ENCODE peak calls at places on chromosomes 16 and 17, in ten cellular contexts. L is foreskin fibroblast; Y is bronchial epithelial cell; V is CD4-positive, CD25-positive, alpha-beta regulatory T cell; H is NCI-H1417; N is stimulated activated CD8-positive, alpha-beta memory T cell treated with anti-CD3 and anti-CD28 coated beads, Interleukin-4, amount 100 ng/mL, for 24 hours; T is NCI-H748 treated with DMSO at 0.1 percent for 48 hours; X is GM18507; G is left ventricle myocardium inferior; Q is CD8-positive, alpha-beta T cell. F is an unnamed sample.

GRCh38 chr16:51888534-51888933 is 658.4 kb downstream of the TOX3 start:
- DNase-seq in L (peak; percentile 29), Y (peak; percentile 21), V (no peak), H (no peak), N (no peak), T (no peak), X (no peak), G (no peak), Q (no peak), F (no peak)

GRCh38 chr17:4908711-4909496 is 6.0 kb upstream of the CHRNE start:
- DNase-seq in L (peak; percentile 98), Y (peak; percentile 91), V (peak; percentile 77), H (peak; percentile 86), N (no peak), T (peak; percentile 68), X (peak; percentile 67), G (peak; percentile 92), Q (peak; percentile 59), F (peak; percentile 90)

GRCh38 chr16:55663770-55664677 is 8.2 kb downstream of the SLC6A2 start:
- DNase-seq in L (no peak), Y (peak; percentile 93), V (no peak), H (no peak), N (no peak), T (no peak), X (no peak), G (no peak), Q (no peak), F (peak; percentile 52)

GRCh38 chr16:68490829-68491575 is 42.7 kb upstream of the SMPD3 start:
- DNase-seq in L (peak; percentile 46), Y (peak; percentile 96), V (no peak), H (peak; percentile 74), N (no peak), T (no peak), X (no peak), G (no peak), Q (no peak), F (peak; percentile 55)

GRCh38 chr17:19753049-19753444 is 4.9 kb upstream of the ALDH3A1 start:
- DNase-seq in L (peak; percentile 81), Y (peak; percentile 93), V (no peak), H (peak; percentile 9), N (no peak), T (no peak), X (no peak), G (peak; percentile 55), Q (no peak), F (peak; percentile 65)

GRCh38 chr17:59668816-59669215 is 38.4 kb downstream of the PTRH2 start:
- DNase-seq in L (peak; percentile 90), Y (peak; percentile 82), V (no peak), H (no peak), N (no peak), T (no peak), X (no peak), G (no peak), Q (no peak), F (peak; percentile 89)

GRCh38 chr16:66359012-66359411 is 7.5 kb upstream of the CDH5 start:
- DNase-seq in L (no peak), Y (peak; percentile 89), V (no peak), H (no peak), N (no peak), T (no peak), X (no peak), G (no peak), Q (no peak), F (no peak)

GRCh38 chr17:27569884-27570577 is 61.0 kb upstream of the LGALS9 start:
- DNase-seq in L (no peak), Y (no peak), V (no peak), H (no peak), N (no peak), T (no peak), X (no peak), G (no peak), Q (no peak), F (no peak)

GRCh38 chr16:54846761-54847160 is 83.9 kb upstream of the IRX5 start:
- DNase-seq in L (no peak), Y (peak; percentile 98), V (no peak), H (peak; percentile 71), N (no peak), T (no peak), X (no peak), G (no peak), Q (no peak), F (no peak)

GRCh38 chr16:82358601-82359221 is 188.7 kb upstream of the MPHOSPH6 start:
- DNase-seq in L (no peak), Y (peak; percentile 21), V (no peak), H (no peak), N (no peak), T (no peak), X (no peak), G (no peak), Q (no peak), F (no peak)

GRCh38 chr17:41528959-41529353 is 848 bp upstream of the KRT19 start:
- DNase-seq in L (no peak), Y (no peak), V (no peak), H (peak; percentile 61), N (no peak), T (peak; percentile 59), X (no peak), G (no peak), Q (no peak), F (no peak)

GRCh38 chr16:82504811-82505210 is 122.0 kb upstream of the CDH13 start:
- DNase-seq in L (no peak), Y (no peak), V (no peak), H (no peak), N (no peak), T (no peak), X (no peak), G (no peak), Q (no peak), F (no peak)

GRCh38 chr17:1644493-1645206 is 882 bp downstream of the SCARF1 start:
- DNase-seq in L (peak; percentile 34), Y (peak; percentile 77), V (no peak), H (no peak), N (no peak), T (no peak), X (no peak), G (no peak), Q (no peak), F (peak; percentile 33)

GRCh38 chr17:68134046-68134637 is 98.6 kb downstream of the KPNA2 start:
- DNase-seq in L (no peak), Y (no peak), V (no peak), H (no peak), N (no peak), T (no peak), X (no peak), G (no peak), Q (no peak), F (no peak)

GRCh38 chr17:82055023-82055964 is 3.6 kb downstream of the GPS1 start:
- DNase-seq in L (no peak), Y (no peak), V (no peak), H (no peak), N (no peak), T (no peak), X (no peak), G (no peak), Q (no peak), F (no peak)

GRCh38 chr17:50424246-50425000 is 1.6 kb upstream of the ACSF2 start:
- DNase-seq in L (no peak), Y (no peak), V (no peak), H (no peak), N (no peak), T (no peak), X (no peak), G (no peak), Q (no peak), F (no peak)

GRCh38 chr17:21043296-21044232 is 753 bp upstream of the USP22 start:
- DNase-seq in L (peak; percentile 100), Y (peak; percentile 90), V (peak; percentile 95), H (peak; percentile 96), N (peak; percentile 98), T (peak; percentile 99), X (no peak), G (peak; percentile 99), Q (peak; percentile 90), F (peak; percentile 99)

GRCh38 chr17:17021194-17021863 is 20.9 kb upstream of the MPRIP start:
- DNase-seq in L (peak; percentile 39), Y (no peak), V (no peak), H (no peak), N (no peak), T (no peak), X (no peak), G (peak; percentile 61), Q (no peak), F (no peak)

GRCh38 chr16:57301126-57301817 is 16.8 kb upstream of the PLLP start:
- DNase-seq in L (no peak), Y (no peak), V (no peak), H (no peak), N (no peak), T (no peak), X (no peak), G (no peak), Q (no peak), F (no peak)

GRCh38 chr16:23330583-23331249 is 28.6 kb downstream of the SCNN1B start:
- DNase-seq in L (no peak), Y (no peak), V (no peak), H (no peak), N (no peak), T (no peak), X (no peak), G (no peak), Q (no peak), F (no peak)

GRCh38 chr17:67431210-67432015 is 54.3 kb downstream of the PITPNC1 start:
- DNase-seq in L (peak; percentile 77), Y (peak; percentile 89), V (no peak), H (no peak), N (no peak), T (no peak), X (no peak), G (no peak), Q (no peak), F (peak; percentile 85)

GRCh38 chr16:69322343-69322742 is 8.0 kb downstream of the PDF start:
- DNase-seq in L (no peak), Y (no peak), V (no peak), H (no peak), N (no peak), T (no peak), X (no peak), G (no peak), Q (no peak), F (no peak)

GRCh38 chr16:66289051-66289680 is 77.3 kb upstream of the CDH5 start:
- DNase-seq in L (no peak), Y (no peak), V (no peak), H (no peak), N (no peak), T (no peak), X (no peak), G (no peak), Q (no peak), F (no peak)

GRCh38 chr16:16000685-16001084 is 51.3 kb downstream of the ABCC1 start:
- DNase-seq in L (no peak), Y (no peak), V (no peak), H (no peak), N (no peak), T (no peak), X (no peak), G (no peak), Q (no peak), F (no peak)

GRCh38 chr17:9529033-9529748 is 46.4 kb downstream of the STX8 start:
- DNase-seq in L (peak; percentile 62), Y (peak; percentile 19), V (no peak), H (peak; percentile 20), N (no peak), T (no peak), X (peak; percentile 2), G (no peak), Q (no peak), F (peak; percentile 12)

F was measured in HFFc6.